ENCODE peak calls at places on chromosomes 13 and 19, in five cellular contexts. D is sigmoid colon, K is psoas muscle, M is aorta, N is endodermal cell. B is an unnamed sample. For H3K36me3 and H3K27me3, the result is how much of the 10 kb centered on the place peaks cover.

GRCh38 chr13:24007979-24008620 is 110.8 kb upstream of the C1QTNF9B start:
- DNase-seq in D (no peak), K (no peak), M (no peak), N (no peak), B (no peak)

GRCh38 chr19:31350693-31351211 is 1.5 kb upstream of the TSHZ3 start:
- DNase-seq in D (no peak), K (peak), M (peak), N (peak), B (no peak)

GRCh38 chr13:75785130-75785529 is 149.0 kb downstream of the LMO7 start:
- DNase-seq in D (no peak), K (no peak), M (no peak), N (no peak), B (no peak)

GRCh38 chr13:94712812-94713555 is 639 bp upstream of the SOX21 start:
- DNase-seq in D (peak), K (peak), M (peak), N (peak), B (no peak)

GRCh38 chr13:62879071-62879470 is 1463.4 kb upstream of the PCDH20 start:
- DNase-seq in D (no peak), K (no peak), M (no peak), N (no peak), B (no peak)

GRCh38 chr19:14345364-14345763 is 35.9 kb upstream of the ADGRE5 start:
- DNase-seq in D (no peak), K (no peak), M (no peak), N (no peak), B (no peak)

GRCh38 chr13:112579310-112579843 is 8.6 kb downstream of the TUBGCP3 start:
- DNase-seq in D (no peak), K (no peak), M (no peak), N (no peak), B (no peak)

GRCh38 chr19:11382898-11383705 is 1.0 kb downstream of the EPOR start:
- DNase-seq in D (peak), K (peak), M (peak), N (peak), B (no peak)

GRCh38 chr13:51420681-51421476 is 32.0 kb downstream of the INTS6 start:
- DNase-seq in D (no peak), K (no peak), M (no peak), N (no peak), B (no peak)

GRCh38 chr13:39144941-39145533 is 106.8 kb downstream of the NHLRC3 start:
- DNase-seq in D (peak), K (peak), M (peak), N (peak), B (peak)

GRCh38 chr13:54953786-54954185 is 1925.2 kb downstream of the OLFM4 start:
- DNase-seq in D (no peak), K (no peak), M (no peak), N (no peak), B (no peak)

GRCh38 chr19:4456566-4456842 is 1.1 kb downstream of the UBXN6 start:
- DNase-seq in D (peak), K (peak), M (no peak), N (peak), B (no peak)

GRCh38 chr13:90238433-90238832 is 1109.1 kb upstream of the MIR17HG start:
- DNase-seq in D (no peak), K (no peak), M (no peak), N (peak), B (no peak)

GRCh38 chr19:16449330-16449961 is 22.3 kb downstream of the EPS15L1 start:
- DNase-seq in D (no peak), K (no peak), M (no peak), N (no peak), B (no peak)

GRCh38 chr13:30690282-30691188 is 44.8 kb upstream of the ALOX5AP start:
- DNase-seq in D (peak), K (peak), M (peak), N (no peak), B (peak)

GRCh38 chr13:84802073-84802472 is 919.8 kb upstream of the SLITRK1 start:
- DNase-seq in D (no peak), K (no peak), M (no peak), N (no peak), B (no peak)

GRCh38 chr19:28009696-28010095 is 1203.3 kb downstream of the UQCRFS1 start:
- DNase-seq in D (no peak), K (no peak), M (no peak), N (no peak), B (no peak)

GRCh38 chr13:23159587-23160240 is 21.1 kb upstream of the SGCG start:
- DNase-seq in D (no peak), K (no peak), M (no peak), N (peak), B (no peak)

GRCh38 chr19:17041994-17042393 is 15.4 kb upstream of the CPAMD8 start:
- DNase-seq in D (no peak), K (no peak), M (no peak), N (no peak), B (no peak)

GRCh38 chr19:7292950-7293794 is 1.0 kb downstream of the INSR start:
- DNase-seq in D (peak), K (peak), M (peak), N (peak), B (peak)

GRCh38 chr19:2049741-2050348 is 1.2 kb downstream of the MKNK2 start:
- DNase-seq in D (peak), K (peak), M (peak), N (no peak), B (peak)

GRCh38 chr13:67230774-67231480 is 791 bp upstream of the PCDH9 start:
- DNase-seq in D (peak), K (peak), M (peak), N (peak), B (no peak)

GRCh38 chr13:47548294-47548825 is 452.7 kb downstream of the SUCLA2 start:
- DNase-seq in D (no peak), K (no peak), M (no peak), N (no peak), B (no peak)

GRCh38 chr19:1837625-1838105 is 10.6 kb downstream of the REXO1 start:
- DNase-seq in D (no peak), K (no peak), M (no peak), N (peak), B (no peak)

DNA sequence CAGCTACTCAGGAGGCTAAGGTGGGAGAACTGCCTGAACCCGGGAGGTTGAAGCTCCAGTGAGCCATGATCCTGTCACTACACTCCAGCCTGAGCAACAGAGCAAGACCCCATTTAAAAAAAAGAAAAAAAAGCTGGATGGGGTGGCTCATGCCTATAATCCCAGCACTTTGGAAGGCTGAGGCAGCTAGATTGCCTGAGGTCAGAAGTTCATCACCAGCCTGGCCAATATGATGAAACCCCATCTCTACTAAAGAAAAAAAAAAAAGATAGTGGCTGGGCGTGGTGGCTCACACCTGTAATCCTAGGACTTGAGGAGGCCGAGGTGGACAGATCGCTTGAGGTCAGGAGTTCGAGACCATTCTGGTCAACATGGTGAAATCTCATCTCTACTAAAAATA is 15.0 kb downstream of the LTBP4 start:
- DNase-seq in D (no peak), K (no peak), M (no peak), N (no peak), B (no peak)
- H3K36me3 ChIP-seq in D (under half), K (under half), M (under half), N (under half), B (under half)

GRCh38 chr19:5530701-5531100 is 37.1 kb downstream of the TINCR start:
- DNase-seq in D (no peak), K (no peak), M (no peak), N (no peak), B (no peak)

GRCh38 chr19:5536337-5536894 is 31.3 kb downstream of the TINCR start:
- DNase-seq in D (peak), K (peak), M (peak), N (peak), B (peak)

GRCh38 chr19:5537870-5538269 is 29.9 kb downstream of the TINCR start:
- DNase-seq in D (no peak), K (no peak), M (no peak), N (no peak), B (no peak)

GRCh38 chr19:5533257-5533656 is 34.5 kb downstream of the TINCR start:
- DNase-seq in D (no peak), K (no peak), M (no peak), N (no peak), B (no peak)

DNA sequence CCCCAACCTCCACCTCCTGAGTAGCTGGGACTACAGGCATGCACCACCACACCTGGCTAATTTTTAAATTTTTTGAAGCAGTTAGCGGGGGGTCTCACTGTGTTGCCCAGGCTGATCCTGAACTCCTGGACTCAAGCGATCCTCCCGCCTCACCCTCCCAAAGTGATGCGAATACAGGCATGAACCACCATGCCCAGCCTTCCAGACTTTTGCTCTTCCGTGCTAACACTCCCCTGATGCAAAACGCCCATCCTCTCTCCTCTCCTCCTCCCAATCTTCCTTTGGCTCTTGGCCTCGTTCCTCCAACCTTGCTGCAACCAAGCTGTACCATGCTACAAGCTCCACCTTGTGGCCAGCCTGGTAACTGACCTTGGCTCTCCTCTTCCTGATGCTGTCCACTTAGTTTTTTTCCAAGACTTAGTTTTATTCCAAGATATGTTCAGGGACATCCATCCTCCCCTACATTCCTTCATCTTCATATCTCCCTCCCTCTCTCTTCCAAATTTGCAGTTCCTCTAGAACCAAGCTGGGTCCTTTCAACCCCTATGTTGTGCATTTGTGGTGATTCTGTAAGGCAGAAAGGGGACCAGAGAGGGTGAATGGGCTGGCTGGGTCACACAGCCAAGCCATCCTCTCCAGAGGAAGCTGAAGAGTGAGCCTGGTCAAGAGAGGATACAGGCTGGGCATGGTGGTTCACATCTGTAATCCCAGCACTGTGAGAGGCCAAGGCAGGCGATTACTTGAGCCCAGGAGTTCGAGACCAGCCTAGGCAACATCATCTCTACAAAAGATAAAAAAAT is 32.8 kb downstream of the TINCR start:
- DNase-seq in D (no peak), K (no peak), M (no peak), N (peak), B (no peak)
- H3K27me3 ChIP-seq in D (under half), K (under half), M (under half), N (under half), B (under half)

DNA sequence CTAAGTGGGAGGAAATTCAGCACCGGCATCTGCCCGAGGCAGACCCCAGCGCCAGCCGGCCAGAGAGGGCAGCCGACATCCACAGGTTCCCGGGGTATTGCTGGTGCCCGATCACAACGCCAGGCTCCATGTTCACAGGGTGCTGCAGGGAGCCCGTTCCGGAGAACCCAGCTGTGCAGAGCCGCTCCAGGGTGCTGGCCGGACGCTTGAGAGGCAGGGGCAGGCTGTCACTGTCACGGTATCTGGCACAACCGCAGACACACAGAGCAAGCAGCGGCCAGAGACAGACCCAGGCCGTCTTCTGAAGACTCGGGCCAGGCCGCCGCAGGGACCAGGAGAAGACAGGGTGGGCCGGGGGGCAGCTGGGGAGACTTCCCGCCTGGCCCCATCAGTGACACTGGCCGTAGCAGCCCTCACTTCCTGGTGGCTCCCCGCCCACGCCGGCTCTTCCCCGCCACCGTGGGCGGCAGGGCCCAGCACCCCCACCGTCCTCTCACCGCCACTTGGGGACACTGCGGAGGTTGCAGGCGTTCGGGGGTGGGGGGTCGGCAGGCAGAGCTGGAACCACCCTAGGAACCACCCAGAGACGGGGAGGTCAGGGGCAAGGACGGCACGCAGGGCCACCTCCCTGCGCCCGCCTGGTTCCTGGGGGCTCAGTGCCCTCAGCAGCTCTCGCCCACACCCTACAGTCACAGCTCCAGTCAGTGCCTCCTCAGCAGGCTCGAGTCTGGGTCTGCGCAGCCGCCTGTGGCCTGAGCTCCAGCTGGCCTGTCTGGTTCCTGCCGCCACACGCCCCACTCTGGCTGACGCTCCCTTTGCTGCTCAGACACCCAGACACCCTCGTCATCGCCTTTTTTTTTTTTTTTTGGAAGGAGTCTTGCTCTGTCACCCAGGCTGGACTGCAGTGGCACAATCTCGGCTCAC is 3.8 kb downstream of the RNF126 start:
- DNase-seq in D (peak), K (peak), M (no peak), N (no peak), B (peak)
- H3K4me3 ChIP-seq in D (no peak), K (peak), M (no peak), N (no peak), B (peak)

DNA sequence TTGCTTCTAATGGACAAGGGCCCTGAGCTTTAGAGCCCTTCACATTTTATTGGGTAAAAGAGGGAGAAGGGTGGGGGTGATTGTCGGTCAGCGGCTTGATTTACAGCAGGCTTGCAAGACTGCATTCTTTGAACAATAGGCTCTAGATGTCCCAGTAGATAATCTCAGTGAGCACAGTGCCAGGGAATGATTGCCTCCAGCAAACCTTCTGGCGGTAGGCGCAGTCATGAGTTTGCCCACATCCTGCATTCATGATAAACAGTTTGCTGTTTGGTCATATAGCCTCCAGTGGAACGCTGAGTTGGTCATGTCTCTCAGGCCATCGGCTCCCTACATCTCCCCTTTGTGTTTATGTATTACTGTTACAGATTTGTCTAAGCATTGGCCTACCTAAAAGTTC is 12.6 kb downstream of the ZNF528 start:
- DNase-seq in D (no peak), K (no peak), M (no peak), N (no peak), B (no peak)
- H3K36me3 ChIP-seq in D (under half), K (half or more), M (under half), N (under half), B (half or more)

DNA sequence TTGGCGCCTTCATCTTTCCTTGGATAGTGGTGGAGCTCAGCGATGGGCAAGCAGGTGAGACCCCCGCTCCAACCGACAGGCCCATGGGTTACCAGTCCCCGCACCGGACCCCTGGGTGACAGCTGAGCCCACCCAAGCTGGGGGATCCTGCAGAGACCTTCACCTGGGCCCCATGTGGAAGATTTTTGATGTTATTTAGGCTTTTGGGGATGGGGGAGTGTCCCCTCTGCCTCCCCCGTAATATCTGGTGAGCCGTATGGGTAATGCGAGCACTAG is 4.9 kb upstream of the LILRA5 start:
- DNase-seq in D (no peak), K (no peak), M (no peak), N (no peak), B (no peak)
- H3K27me3 ChIP-seq in D (under half), K (under half), M (under half), N (under half), B (under half)

DNA sequence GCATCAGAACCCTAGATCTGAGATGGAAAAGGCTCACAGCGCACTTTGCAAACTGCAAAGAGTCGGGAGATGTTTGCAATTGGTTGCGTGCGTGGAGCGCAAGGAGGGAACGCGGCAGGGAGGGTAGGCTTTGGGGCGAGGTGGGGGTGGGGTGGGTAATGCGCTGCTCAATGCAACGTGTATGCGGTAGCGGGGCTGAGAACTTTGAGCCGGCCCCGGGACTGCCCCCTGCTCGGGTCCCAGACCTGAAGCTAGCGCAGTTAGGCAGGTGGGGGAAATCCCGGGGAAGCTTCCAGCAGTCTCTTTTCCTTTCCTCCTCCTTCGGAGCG is 971 bp downstream of the FOSB start:
- DNase-seq in D (no peak), K (no peak), M (no peak), N (no peak), B (no peak)
- H3K4me3 ChIP-seq in D (peak), K (peak), M (peak), N (peak), B (peak)

GRCh38 chr13:41606646-41607045 is 149.3 kb downstream of the RGCC start:
- DNase-seq in D (no peak), K (no peak), M (no peak), N (no peak), B (no peak)
- H3K36me3 ChIP-seq in D (under half), K (half or more), M (under half), N (under half), B (under half)

GRCh38 chr13:79287994-79288795 is 117.9 kb downstream of the RBM26 start:
- DNase-seq in D (no peak), K (no peak), M (no peak), N (peak), B (no peak)
- H3K27me3 ChIP-seq in D (under half), K (under half), M (under half), N (under half), B (under half)

GRCh38 chr13:26557393-26558073 is at the start of gene WASF3:
- DNase-seq in D (peak), K (peak), M (peak), N (peak), B (peak)
- H3K4me3 ChIP-seq in D (peak), K (peak), M (peak), N (peak), B (peak)

GRCh38 chr19:805600-806550 is 8.6 kb downstream of the PTBP1 start:
- DNase-seq in D (no peak), K (peak), M (no peak), N (peak), B (no peak)
- H3K36me3 ChIP-seq in D (half or more), K (half or more), M (under half), N (half or more), B (half or more)